ENCODE peak calls at places on chromosomes 1 and 21, in six cellular contexts. One of them, this sample, is unnamed.
A peak's percentile ranks its signal among the peaks of the same experiment; 100 is the strongest.

GRCh38 chr1:3558036-3558726 is 53.1 kb downstream of the MEGF6 start:
- DNase-seq in GM06990: no peak
- DNase-seq in hepatocyte: no peak
- DNase-seq in GM23338: no peak
- DNase-seq in IMR-90: no peak
- DNase-seq in spleen: no peak
- DNase-seq in this sample: no peak

GRCh38 chr1:42852608-42852980 is 6.2 kb downstream of the ZNF691 start:
- DNase-seq in GM06990: no peak
- DNase-seq in hepatocyte: no peak
- DNase-seq in GM23338: no peak
- DNase-seq in IMR-90: peak; percentile 41
- DNase-seq in spleen: no peak
- DNase-seq in this sample: no peak

GRCh38 chr1:218686258-218686657 is 341.1 kb downstream of the TGFB2 start:
- DNase-seq in GM06990: no peak
- DNase-seq in hepatocyte: no peak
- DNase-seq in GM23338: no peak
- DNase-seq in IMR-90: peak; percentile 79
- DNase-seq in spleen: no peak
- DNase-seq in this sample: no peak

GRCh38 chr1:46455951-46456350 is 33.7 kb upstream of the DMBX1 start:
- DNase-seq in GM06990: no peak
- DNase-seq in hepatocyte: no peak
- DNase-seq in GM23338: no peak
- DNase-seq in IMR-90: no peak
- DNase-seq in spleen: no peak
- DNase-seq in this sample: no peak

GRCh38 chr1:156497078-156497742 is 3.4 kb downstream of the MEF2D start:
- DNase-seq in GM06990: no peak
- DNase-seq in hepatocyte: no peak
- DNase-seq in GM23338: no peak
- DNase-seq in IMR-90: no peak
- DNase-seq in spleen: peak; percentile 64
- DNase-seq in this sample: peak; percentile 77

GRCh38 chr1:183764981-183765380 is 39.9 kb upstream of the RGL1 start:
- DNase-seq in GM06990: no peak
- DNase-seq in hepatocyte: no peak
- DNase-seq in GM23338: no peak
- DNase-seq in IMR-90: peak; percentile 62
- DNase-seq in spleen: no peak
- DNase-seq in this sample: no peak

GRCh38 chr1:69511426-69512192 is 56.1 kb upstream of the LRRC7 start:
- DNase-seq in GM06990: no peak
- DNase-seq in hepatocyte: no peak
- DNase-seq in GM23338: no peak
- DNase-seq in IMR-90: no peak
- DNase-seq in spleen: no peak
- DNase-seq in this sample: no peak

GRCh38 chr21:40099809-40100208 is 232.6 kb downstream of the PCP4 start:
- DNase-seq in GM06990: no peak
- DNase-seq in hepatocyte: no peak
- DNase-seq in GM23338: no peak
- DNase-seq in IMR-90: no peak
- DNase-seq in spleen: no peak
- DNase-seq in this sample: no peak

GRCh38 chr21:37149411-37149810 is 76.4 kb downstream of the TTC3 start:
- DNase-seq in GM06990: no peak
- DNase-seq in hepatocyte: no peak
- DNase-seq in GM23338: no peak
- DNase-seq in IMR-90: peak; percentile 91
- DNase-seq in spleen: no peak
- DNase-seq in this sample: no peak

GRCh38 chr1:20552728-20553571 is 577 bp downstream of the FAM43B start:
- DNase-seq in GM06990: peak; percentile 34
- DNase-seq in hepatocyte: peak; percentile 16
- DNase-seq in GM23338: peak; percentile 58
- DNase-seq in IMR-90: peak; percentile 11
- DNase-seq in spleen: no peak
- DNase-seq in this sample: no peak

GRCh38 chr1:164586619-164587018 is 27.6 kb downstream of the PBX1 start:
- DNase-seq in GM06990: no peak
- DNase-seq in hepatocyte: no peak
- DNase-seq in GM23338: no peak
- DNase-seq in IMR-90: no peak
- DNase-seq in spleen: no peak
- DNase-seq in this sample: no peak

GRCh38 chr1:172145231-172145651 is 275.2 kb upstream of the C1orf105 start:
- DNase-seq in GM06990: no peak
- DNase-seq in hepatocyte: peak; percentile 61
- DNase-seq in GM23338: peak; percentile 14
- DNase-seq in IMR-90: peak; percentile 70
- DNase-seq in spleen: no peak
- DNase-seq in this sample: no peak

GRCh38 chr1:170415734-170416372 is 116.1 kb upstream of the GORAB start:
- DNase-seq in GM06990: no peak
- DNase-seq in hepatocyte: peak; percentile 46
- DNase-seq in GM23338: no peak
- DNase-seq in IMR-90: no peak
- DNase-seq in spleen: no peak
- DNase-seq in this sample: no peak

GRCh38 chr1:221429262-221429661 is 312.6 kb downstream of the DUSP10 start:
- DNase-seq in GM06990: no peak
- DNase-seq in hepatocyte: no peak
- DNase-seq in GM23338: no peak
- DNase-seq in IMR-90: peak; percentile 63
- DNase-seq in spleen: no peak
- DNase-seq in this sample: no peak

GRCh38 chr1:156414440-156415064 is 45.5 kb downstream of the RHBG start:
- DNase-seq in GM06990: no peak
- DNase-seq in hepatocyte: no peak
- DNase-seq in GM23338: peak; percentile 80
- DNase-seq in IMR-90: no peak
- DNase-seq in spleen: no peak
- DNase-seq in this sample: no peak

GRCh38 chr1:1270813-1271212 is 2.8 kb downstream of the UBE2J2 start:
- DNase-seq in GM06990: no peak
- DNase-seq in hepatocyte: no peak
- DNase-seq in GM23338: no peak
- DNase-seq in IMR-90: peak; percentile 69
- DNase-seq in spleen: peak; percentile 72
- DNase-seq in this sample: no peak

GRCh38 chr1:152761609-152762213 is 3.9 kb downstream of the KPRP start:
- DNase-seq in GM06990: no peak
- DNase-seq in hepatocyte: no peak
- DNase-seq in GM23338: no peak
- DNase-seq in IMR-90: no peak
- DNase-seq in spleen: no peak
- DNase-seq in this sample: no peak

GRCh38 chr1:8473892-8474300 is 156.0 kb downstream of the SLC45A1 start:
- DNase-seq in GM06990: no peak
- DNase-seq in hepatocyte: no peak
- DNase-seq in GM23338: no peak
- DNase-seq in IMR-90: no peak
- DNase-seq in spleen: no peak
- DNase-seq in this sample: no peak

GRCh38 chr1:18681423-18681835 is 50.8 kb downstream of the PAX7 start:
- DNase-seq in GM06990: no peak
- DNase-seq in hepatocyte: peak; percentile 79
- DNase-seq in GM23338: peak; percentile 81
- DNase-seq in IMR-90: peak; percentile 16
- DNase-seq in spleen: no peak
- DNase-seq in this sample: no peak

GRCh38 chr1:185808675-185809074 is 74.5 kb downstream of the HMCN1 start:
- DNase-seq in GM06990: no peak
- DNase-seq in hepatocyte: no peak
- DNase-seq in GM23338: no peak
- DNase-seq in IMR-90: no peak
- DNase-seq in spleen: no peak
- DNase-seq in this sample: no peak

GRCh38 chr1:151915066-151915686 is 5.9 kb upstream of the THEM4 start:
- DNase-seq in GM06990: no peak
- DNase-seq in hepatocyte: no peak
- DNase-seq in GM23338: no peak
- DNase-seq in IMR-90: peak; percentile 8
- DNase-seq in spleen: no peak
- DNase-seq in this sample: no peak

GRCh38 chr21:42061866-42062542 is 9.1 kb upstream of the UMODL1 start:
- DNase-seq in GM06990: no peak
- DNase-seq in hepatocyte: no peak
- DNase-seq in GM23338: peak; percentile 41
- DNase-seq in IMR-90: no peak
- DNase-seq in spleen: peak; percentile 84
- DNase-seq in this sample: peak; percentile 28

GRCh38 chr1:2980849-2981248 is 40.4 kb upstream of the ACTRT2 start:
- DNase-seq in GM06990: no peak
- DNase-seq in hepatocyte: no peak
- DNase-seq in GM23338: no peak
- DNase-seq in IMR-90: no peak
- DNase-seq in spleen: peak; percentile 29
- DNase-seq in this sample: peak; percentile 4

GRCh38 chr1:16254263-16254948 is 17.4 kb upstream of the CPLANE2 start:
- DNase-seq in GM06990: no peak
- DNase-seq in hepatocyte: no peak
- DNase-seq in GM23338: no peak
- DNase-seq in IMR-90: peak; percentile 68
- DNase-seq in spleen: no peak
- DNase-seq in this sample: no peak

GRCh38 chr1:206885341-206886060 is 11.7 kb upstream of the IL24 start:
- DNase-seq in GM06990: no peak
- DNase-seq in hepatocyte: no peak
- DNase-seq in GM23338: no peak
- DNase-seq in IMR-90: no peak
- DNase-seq in spleen: no peak
- DNase-seq in this sample: no peak

GRCh38 chr21:29287383-29287782 is 11.3 kb upstream of the BACH1 start:
- DNase-seq in GM06990: no peak
- DNase-seq in hepatocyte: no peak
- DNase-seq in GM23338: no peak
- DNase-seq in IMR-90: peak; percentile 52
- DNase-seq in spleen: no peak
- DNase-seq in this sample: no peak

GRCh38 chr1:206742702-206743383 is 27.7 kb upstream of the IL19 start:
- DNase-seq in GM06990: peak; percentile 71
- DNase-seq in hepatocyte: no peak
- DNase-seq in GM23338: no peak
- DNase-seq in IMR-90: no peak
- DNase-seq in spleen: no peak
- DNase-seq in this sample: no peak

DNA sequence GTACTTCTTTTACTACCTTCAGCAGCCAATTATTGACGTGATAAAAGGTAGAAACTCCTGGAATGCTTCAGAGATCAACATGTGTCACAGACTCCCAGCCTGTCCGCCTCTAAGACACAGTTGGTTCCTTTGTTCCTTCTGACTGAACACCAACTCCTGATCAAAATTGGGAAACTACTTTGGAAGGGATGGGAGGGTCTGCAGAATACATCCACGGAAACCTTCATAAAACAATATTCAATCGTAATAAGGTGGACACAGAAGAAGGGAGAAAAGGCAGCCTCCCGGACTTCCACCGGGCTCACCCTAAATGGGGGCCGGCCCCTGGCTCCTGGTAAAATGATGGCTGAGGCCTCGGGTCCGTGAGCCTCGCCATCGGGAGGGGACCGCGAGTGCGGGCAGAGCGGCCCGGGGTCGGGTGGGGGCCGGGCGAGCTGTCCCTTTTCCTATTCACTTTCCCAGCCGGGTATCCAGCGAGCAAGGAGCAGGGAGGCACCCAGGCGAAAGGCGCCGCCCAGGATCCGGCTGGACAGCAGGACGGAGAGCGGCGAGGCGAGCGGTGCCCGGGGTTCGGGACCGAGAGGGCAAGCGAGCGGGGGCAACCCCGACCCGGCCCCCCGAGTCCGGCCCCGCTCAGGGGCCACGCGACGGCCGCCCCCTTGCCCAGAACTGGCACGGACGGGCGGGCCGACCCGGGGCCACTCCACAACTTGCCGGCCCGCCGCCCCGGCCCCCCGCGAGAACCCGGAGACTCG is 802 bp downstream of the NRIP1 start:
- DNase-seq in GM06990: peak; percentile 50
- DNase-seq in hepatocyte: peak; percentile 64
- DNase-seq in GM23338: peak; percentile 66
- DNase-seq in IMR-90: no peak
- DNase-seq in spleen: no peak
- DNase-seq in this sample: peak; percentile 75
- H3K4me3 ChIP-seq in GM06990: peak overlapping the region; percentile 64
- H3K4me3 ChIP-seq in hepatocyte: peak overlapping the region; percentile 50
- H3K4me3 ChIP-seq in GM23338: peak overlapping the region; percentile 77
- H3K4me3 ChIP-seq in IMR-90: peak overlapping the region; percentile 99
- H3K4me3 ChIP-seq in spleen: peak overlapping the region; percentile 81
- H3K4me3 ChIP-seq in this sample: peak overlapping the region; percentile 77

GRCh38 chr1:78651247-78651646 is 1.6 kb downstream of the IFI44 start:
- DNase-seq in GM06990: peak; percentile 46
- DNase-seq in hepatocyte: no peak
- DNase-seq in GM23338: no peak
- DNase-seq in IMR-90: peak; percentile 13
- DNase-seq in spleen: peak; percentile 77
- DNase-seq in this sample: peak; percentile 10
- H3K4me3 ChIP-seq in GM06990: peak overlapping the region; percentile 75
- H3K4me3 ChIP-seq in hepatocyte: no peak overlapping the region
- H3K4me3 ChIP-seq in GM23338: no peak overlapping the region
- H3K4me3 ChIP-seq in IMR-90: no peak overlapping the region
- H3K4me3 ChIP-seq in spleen: peak overlapping the region; percentile 37
- H3K4me3 ChIP-seq in this sample: no peak overlapping the region

GRCh38 chr1:85608851-85609250 is 28.3 kb downstream of the CCN1 start:
- DNase-seq in GM06990: no peak
- DNase-seq in hepatocyte: no peak
- DNase-seq in GM23338: no peak
- DNase-seq in IMR-90: no peak
- DNase-seq in spleen: no peak
- DNase-seq in this sample: no peak

GRCh38 chr1:85607913-85608250 is 27.3 kb downstream of the CCN1 start:
- DNase-seq in GM06990: no peak
- DNase-seq in hepatocyte: no peak
- DNase-seq in GM23338: no peak
- DNase-seq in IMR-90: peak; percentile 53
- DNase-seq in spleen: no peak
- DNase-seq in this sample: no peak

GRCh38 chr1:85605519-85606413 is 25.2 kb downstream of the CCN1 start:
- DNase-seq in GM06990: no peak
- DNase-seq in hepatocyte: peak; percentile 47
- DNase-seq in GM23338: no peak
- DNase-seq in IMR-90: no peak
- DNase-seq in spleen: no peak
- DNase-seq in this sample: peak; percentile 22

GRCh38 chr1:85606414-85606800 is 25.8 kb downstream of the CCN1 start:
- DNase-seq in GM06990: no peak
- DNase-seq in hepatocyte: no peak
- DNase-seq in GM23338: no peak
- DNase-seq in IMR-90: peak; percentile 37
- DNase-seq in spleen: no peak
- DNase-seq in this sample: no peak

GRCh38 chr1:85607126-85607912 is 26.8 kb downstream of the CCN1 start:
- DNase-seq in GM06990: no peak
- DNase-seq in hepatocyte: peak; percentile 81
- DNase-seq in GM23338: peak; percentile 99
- DNase-seq in IMR-90: peak; percentile 100
- DNase-seq in spleen: no peak
- DNase-seq in this sample: no peak
- H3K4me3 ChIP-seq in GM06990: no peak overlapping the region
- H3K4me3 ChIP-seq in hepatocyte: no peak overlapping the region
- H3K4me3 ChIP-seq in GM23338: no peak overlapping the region
- H3K4me3 ChIP-seq in IMR-90: no peak overlapping the region
- H3K4me3 ChIP-seq in spleen: no peak overlapping the region
- H3K4me3 ChIP-seq in this sample: no peak overlapping the region

GRCh38 chr1:65279092-65279448 is 30.3 kb upstream of the DNAJC6 start:
- DNase-seq in GM06990: no peak
- DNase-seq in hepatocyte: no peak
- DNase-seq in GM23338: peak; percentile 80
- DNase-seq in IMR-90: no peak
- DNase-seq in spleen: no peak
- DNase-seq in this sample: no peak
- H3K4me3 ChIP-seq in GM06990: no peak overlapping the region
- H3K4me3 ChIP-seq in hepatocyte: no peak overlapping the region
- H3K4me3 ChIP-seq in GM23338: peak overlapping the region; percentile 46
- H3K4me3 ChIP-seq in IMR-90: no peak overlapping the region
- H3K4me3 ChIP-seq in spleen: no peak overlapping the region
- H3K4me3 ChIP-seq in this sample: no peak overlapping the region